ENCODE peak calls at places on chromosomes 11 and 22, in eight cellular contexts. One of them, this sample, is unnamed.

GRCh38 chr11:114296190-114296978 is at the start of gene NNMT:
- DNase-seq in mammary epithelial cell: peak
- DNase-seq in psoas muscle: peak
- DNase-seq in coronary artery: peak
- DNase-seq in kidney epithelial cell: peak
- DNase-seq in Jurkat, Clone E6-1: no peak
- DNase-seq in tibial artery: peak
- DNase-seq in HFF-Myc: peak
- DNase-seq in this sample: no peak

GRCh38 chr11:96155627-96156378 is 187.2 kb downstream of the MAML2 start:
- DNase-seq in mammary epithelial cell: peak
- DNase-seq in psoas muscle: peak
- DNase-seq in coronary artery: peak
- DNase-seq in kidney epithelial cell: peak
- DNase-seq in Jurkat, Clone E6-1: no peak
- DNase-seq in tibial artery: peak
- DNase-seq in HFF-Myc: peak
- DNase-seq in this sample: no peak

GRCh38 chr11:38153985-38154384 is 1555.9 kb upstream of the RAG2 start:
- DNase-seq in mammary epithelial cell: no peak
- DNase-seq in psoas muscle: no peak
- DNase-seq in coronary artery: no peak
- DNase-seq in kidney epithelial cell: no peak
- DNase-seq in Jurkat, Clone E6-1: no peak
- DNase-seq in tibial artery: no peak
- DNase-seq in HFF-Myc: no peak
- DNase-seq in this sample: no peak

GRCh38 chr11:88779551-88779950 is 286.2 kb downstream of the GRM5 start:
- DNase-seq in mammary epithelial cell: peak
- DNase-seq in psoas muscle: no peak
- DNase-seq in coronary artery: no peak
- DNase-seq in kidney epithelial cell: peak
- DNase-seq in Jurkat, Clone E6-1: no peak
- DNase-seq in tibial artery: no peak
- DNase-seq in HFF-Myc: peak
- DNase-seq in this sample: no peak

GRCh38 chr11:20672575-20672974 is 3.2 kb downstream of the NELL1 start:
- DNase-seq in mammary epithelial cell: no peak
- DNase-seq in psoas muscle: no peak
- DNase-seq in coronary artery: no peak
- DNase-seq in kidney epithelial cell: no peak
- DNase-seq in Jurkat, Clone E6-1: no peak
- DNase-seq in tibial artery: no peak
- DNase-seq in HFF-Myc: no peak
- DNase-seq in this sample: no peak

GRCh38 chr11:120326228-120326627 is 1.1 kb downstream of the TLCD5 start:
- DNase-seq in mammary epithelial cell: no peak
- DNase-seq in psoas muscle: no peak
- DNase-seq in coronary artery: no peak
- DNase-seq in kidney epithelial cell: no peak
- DNase-seq in Jurkat, Clone E6-1: no peak
- DNase-seq in tibial artery: no peak
- DNase-seq in HFF-Myc: no peak
- DNase-seq in this sample: no peak

GRCh38 chr11:103601230-103601846 is 435.1 kb upstream of the DDI1 start:
- DNase-seq in mammary epithelial cell: peak
- DNase-seq in psoas muscle: no peak
- DNase-seq in coronary artery: no peak
- DNase-seq in kidney epithelial cell: no peak
- DNase-seq in Jurkat, Clone E6-1: peak
- DNase-seq in tibial artery: no peak
- DNase-seq in HFF-Myc: peak
- DNase-seq in this sample: no peak

GRCh38 chr22:41994506-41994905 is 4.1 kb upstream of the WBP2NL start:
- DNase-seq in mammary epithelial cell: no peak
- DNase-seq in psoas muscle: no peak
- DNase-seq in coronary artery: no peak
- DNase-seq in kidney epithelial cell: no peak
- DNase-seq in Jurkat, Clone E6-1: no peak
- DNase-seq in tibial artery: peak
- DNase-seq in HFF-Myc: no peak
- DNase-seq in this sample: no peak

GRCh38 chr11:75342966-75343870 is 8.2 kb downstream of the ARRB1 start:
- DNase-seq in mammary epithelial cell: no peak
- DNase-seq in psoas muscle: no peak
- DNase-seq in coronary artery: peak
- DNase-seq in kidney epithelial cell: no peak
- DNase-seq in Jurkat, Clone E6-1: no peak
- DNase-seq in tibial artery: no peak
- DNase-seq in HFF-Myc: no peak
- DNase-seq in this sample: no peak

GRCh38 chr11:118938491-118939411 is 13.0 kb upstream of the BCL9L start:
- DNase-seq in mammary epithelial cell: peak
- DNase-seq in psoas muscle: no peak
- DNase-seq in coronary artery: no peak
- DNase-seq in kidney epithelial cell: peak
- DNase-seq in Jurkat, Clone E6-1: no peak
- DNase-seq in tibial artery: no peak
- DNase-seq in HFF-Myc: no peak
- DNase-seq in this sample: no peak

GRCh38 chr11:10792385-10793068 is 16.2 kb downstream of the EIF4G2 start:
- DNase-seq in mammary epithelial cell: peak
- DNase-seq in psoas muscle: peak
- DNase-seq in coronary artery: peak
- DNase-seq in kidney epithelial cell: peak
- DNase-seq in Jurkat, Clone E6-1: no peak
- DNase-seq in tibial artery: peak
- DNase-seq in HFF-Myc: peak
- DNase-seq in this sample: peak

GRCh38 chr11:16809901-16810668 is 71.6 kb downstream of the C11orf58 start:
- DNase-seq in mammary epithelial cell: peak
- DNase-seq in psoas muscle: peak
- DNase-seq in coronary artery: no peak
- DNase-seq in kidney epithelial cell: no peak
- DNase-seq in Jurkat, Clone E6-1: no peak
- DNase-seq in tibial artery: peak
- DNase-seq in HFF-Myc: no peak
- DNase-seq in this sample: no peak

GRCh38 chr11:77515063-77515462 is 41.2 kb upstream of the PAK1 start:
- DNase-seq in mammary epithelial cell: no peak
- DNase-seq in psoas muscle: no peak
- DNase-seq in coronary artery: no peak
- DNase-seq in kidney epithelial cell: no peak
- DNase-seq in Jurkat, Clone E6-1: no peak
- DNase-seq in tibial artery: no peak
- DNase-seq in HFF-Myc: no peak
- DNase-seq in this sample: no peak

GRCh38 chr11:44342616-44343015 is 32.7 kb upstream of the ALX4 start:
- DNase-seq in mammary epithelial cell: no peak
- DNase-seq in psoas muscle: no peak
- DNase-seq in coronary artery: no peak
- DNase-seq in kidney epithelial cell: no peak
- DNase-seq in Jurkat, Clone E6-1: no peak
- DNase-seq in tibial artery: no peak
- DNase-seq in HFF-Myc: no peak
- DNase-seq in this sample: no peak
- H3K4me3 ChIP-seq in mammary epithelial cell: no peak
- H3K4me3 ChIP-seq in psoas muscle: no peak
- H3K4me3 ChIP-seq in coronary artery: no peak
- H3K4me3 ChIP-seq in kidney epithelial cell: no peak
- H3K4me3 ChIP-seq in Jurkat, Clone E6-1: no peak
- H3K4me3 ChIP-seq in tibial artery: no peak
- H3K4me3 ChIP-seq in HFF-Myc: no peak
- H3K4me3 ChIP-seq in this sample: no peak

GRCh38 chr22:29738118-29738815 is 18.5 kb downstream of the CABP7 start:
- DNase-seq in mammary epithelial cell: no peak
- DNase-seq in psoas muscle: no peak
- DNase-seq in coronary artery: no peak
- DNase-seq in kidney epithelial cell: no peak
- DNase-seq in Jurkat, Clone E6-1: no peak
- DNase-seq in tibial artery: no peak
- DNase-seq in HFF-Myc: no peak
- DNase-seq in this sample: no peak

GRCh38 chr22:29744902-29745301 is 21.9 kb downstream of the ZMAT5 start:
- DNase-seq in mammary epithelial cell: peak
- DNase-seq in psoas muscle: peak
- DNase-seq in coronary artery: no peak
- DNase-seq in kidney epithelial cell: no peak
- DNase-seq in Jurkat, Clone E6-1: no peak
- DNase-seq in tibial artery: no peak
- DNase-seq in HFF-Myc: no peak
- DNase-seq in this sample: no peak

GRCh38 chr22:29740216-29740615 is 20.4 kb downstream of the CABP7 start:
- DNase-seq in mammary epithelial cell: no peak
- DNase-seq in psoas muscle: no peak
- DNase-seq in coronary artery: no peak
- DNase-seq in kidney epithelial cell: no peak
- DNase-seq in Jurkat, Clone E6-1: no peak
- DNase-seq in tibial artery: no peak
- DNase-seq in HFF-Myc: no peak
- DNase-seq in this sample: no peak

GRCh38 chr22:29739346-29739875 is 19.6 kb downstream of the CABP7 start:
- DNase-seq in mammary epithelial cell: no peak
- DNase-seq in psoas muscle: no peak
- DNase-seq in coronary artery: no peak
- DNase-seq in kidney epithelial cell: no peak
- DNase-seq in Jurkat, Clone E6-1: no peak
- DNase-seq in tibial artery: no peak
- DNase-seq in HFF-Myc: no peak
- DNase-seq in this sample: no peak

GRCh38 chr22:29742319-29742718 is 22.5 kb downstream of the CABP7 start:
- DNase-seq in mammary epithelial cell: no peak
- DNase-seq in psoas muscle: no peak
- DNase-seq in coronary artery: no peak
- DNase-seq in kidney epithelial cell: no peak
- DNase-seq in Jurkat, Clone E6-1: peak
- DNase-seq in tibial artery: no peak
- DNase-seq in HFF-Myc: no peak
- DNase-seq in this sample: no peak
- H3K4me3 ChIP-seq in mammary epithelial cell: no peak
- H3K4me3 ChIP-seq in psoas muscle: no peak
- H3K4me3 ChIP-seq in coronary artery: no peak
- H3K4me3 ChIP-seq in kidney epithelial cell: no peak
- H3K4me3 ChIP-seq in Jurkat, Clone E6-1: peak
- H3K4me3 ChIP-seq in tibial artery: no peak
- H3K4me3 ChIP-seq in HFF-Myc: no peak
- H3K4me3 ChIP-seq in this sample: no peak

GRCh38 chr22:36355362-36355761 is 32.4 kb downstream of the MYH9 start:
- DNase-seq in mammary epithelial cell: no peak
- DNase-seq in psoas muscle: no peak
- DNase-seq in coronary artery: no peak
- DNase-seq in kidney epithelial cell: no peak
- DNase-seq in Jurkat, Clone E6-1: no peak
- DNase-seq in tibial artery: no peak
- DNase-seq in HFF-Myc: no peak
- DNase-seq in this sample: no peak
- H3K4me3 ChIP-seq in mammary epithelial cell: no peak
- H3K4me3 ChIP-seq in psoas muscle: peak
- H3K4me3 ChIP-seq in coronary artery: peak
- H3K4me3 ChIP-seq in kidney epithelial cell: no peak
- H3K4me3 ChIP-seq in Jurkat, Clone E6-1: no peak
- H3K4me3 ChIP-seq in tibial artery: peak
- H3K4me3 ChIP-seq in HFF-Myc: no peak
- H3K4me3 ChIP-seq in this sample: peak

GRCh38 chr11:110471315-110471714 is 41.6 kb downstream of the FDX1 start:
- DNase-seq in mammary epithelial cell: no peak
- DNase-seq in psoas muscle: no peak
- DNase-seq in coronary artery: no peak
- DNase-seq in kidney epithelial cell: no peak
- DNase-seq in Jurkat, Clone E6-1: no peak
- DNase-seq in tibial artery: no peak
- DNase-seq in HFF-Myc: no peak
- DNase-seq in this sample: no peak
- H3K4me3 ChIP-seq in mammary epithelial cell: no peak
- H3K4me3 ChIP-seq in psoas muscle: no peak
- H3K4me3 ChIP-seq in coronary artery: no peak
- H3K4me3 ChIP-seq in kidney epithelial cell: no peak
- H3K4me3 ChIP-seq in Jurkat, Clone E6-1: no peak
- H3K4me3 ChIP-seq in tibial artery: no peak
- H3K4me3 ChIP-seq in HFF-Myc: no peak
- H3K4me3 ChIP-seq in this sample: no peak

DNA sequence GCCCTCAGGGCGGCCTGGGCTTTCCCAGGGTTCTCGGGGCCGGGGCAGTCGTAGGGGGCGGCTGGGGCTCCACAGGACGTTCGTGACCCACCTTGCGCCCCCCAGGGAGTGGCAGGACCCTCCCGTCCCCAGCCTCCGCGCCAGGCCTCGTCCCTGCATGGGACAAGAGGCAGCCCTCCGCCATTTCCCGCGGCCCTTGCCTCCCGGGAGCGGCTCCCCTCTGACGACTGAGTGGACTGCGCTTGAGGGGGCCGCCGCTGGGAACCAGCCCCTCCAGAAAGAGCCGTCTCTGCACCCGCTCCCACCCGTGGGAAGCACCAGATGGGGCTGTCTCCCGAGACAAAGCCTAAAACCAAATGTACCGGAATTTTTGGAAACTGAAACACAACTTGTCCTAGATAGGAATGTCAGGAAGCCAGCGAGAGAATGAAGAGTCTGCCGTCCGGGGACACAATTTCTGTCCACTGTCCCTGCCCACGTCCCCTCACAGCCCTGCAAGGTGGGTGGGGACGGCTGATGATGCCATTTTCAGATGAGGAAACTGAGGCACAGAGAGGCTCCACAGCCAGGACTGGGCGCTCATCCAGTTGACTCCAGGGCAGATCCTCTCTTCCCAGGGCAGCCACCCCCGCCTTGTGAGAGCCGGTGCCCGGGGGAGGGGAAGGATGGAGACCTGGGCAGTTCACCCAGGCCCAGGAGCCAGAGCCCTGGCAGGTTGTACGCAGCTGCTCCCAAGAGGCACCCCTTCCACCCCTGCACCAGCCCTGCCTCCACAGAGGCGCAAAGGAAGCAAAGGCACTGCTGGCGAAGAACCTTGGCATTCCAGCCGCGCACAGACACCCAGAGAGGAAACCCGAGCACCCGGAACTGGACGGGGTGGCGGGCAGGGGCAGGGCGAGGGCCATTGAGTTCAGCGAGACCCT is 18.1 kb upstream of the PICK1 start:
- DNase-seq in mammary epithelial cell: no peak
- DNase-seq in psoas muscle: no peak
- DNase-seq in coronary artery: no peak
- DNase-seq in kidney epithelial cell: no peak
- DNase-seq in Jurkat, Clone E6-1: no peak
- DNase-seq in tibial artery: no peak
- DNase-seq in HFF-Myc: no peak
- DNase-seq in this sample: no peak
- H3K4me3 ChIP-seq in mammary epithelial cell: no peak
- H3K4me3 ChIP-seq in psoas muscle: no peak
- H3K4me3 ChIP-seq in coronary artery: peak
- H3K4me3 ChIP-seq in kidney epithelial cell: no peak
- H3K4me3 ChIP-seq in Jurkat, Clone E6-1: no peak
- H3K4me3 ChIP-seq in tibial artery: peak
- H3K4me3 ChIP-seq in HFF-Myc: no peak
- H3K4me3 ChIP-seq in this sample: no peak

This sample was measured in naive thymus-derived CD4-positive, alpha-beta T cell.